ENCODE peak calls at places on chromosome 19, in eight cellular contexts. Z is CD8-positive, alpha-beta T cell; R is CD4-positive, alpha-beta T cell; B is left ventricle myocardium superior; H is gastroesophageal sphincter; N is activated CD8-positive, alpha-beta T cell treated with anti-CD3 and anti-CD28 coated beads, Interleukin-2, amount 10 ng/mL, durations not matched to agents 7 days and 5 days; P is Right ventricle myocardium superior; T is heart right ventricle. I is an unnamed sample.

GRCh38 chr19:54002495-54003315 is 11.3 kb downstream of the CACNG6 start:
- ATAC-seq in Z (no peak), R (no peak), B (no peak), H (no peak), N (no peak), P (no peak), T (no peak), I (no peak)

GRCh38 chr19:38869836-38870607 is 8.1 kb downstream of the RINL start:
- ATAC-seq in Z (peak; percentile 88), R (peak; percentile 93), B (peak; percentile 97), H (peak; percentile 97), N (peak; percentile 94), P (peak; percentile 96), T (peak; percentile 89), I (peak; percentile 93)

GRCh38 chr19:44912854-44913253 is 1.6 kb upstream of the APOC1 start:
- ATAC-seq in Z (no peak), R (no peak), B (peak; percentile 18), H (peak; percentile 34), N (no peak), P (no peak), T (no peak), I (no peak)

GRCh38 chr19:10069046-10069445 is 17.1 kb upstream of the SHFL start:
- ATAC-seq in Z (no peak), R (no peak), B (no peak), H (no peak), N (no peak), P (no peak), T (no peak), I (no peak)

GRCh38 chr19:39582442-39582841 is 19.9 kb upstream of the LGALS13 start:
- ATAC-seq in Z (no peak), R (no peak), B (no peak), H (no peak), N (no peak), P (no peak), T (no peak), I (peak; percentile 56)

GRCh38 chr19:21688464-21688863 is 78.9 kb downstream of the ZNF100 start:
- ATAC-seq in Z (no peak), R (no peak), B (no peak), H (no peak), N (no peak), P (no peak), T (no peak), I (no peak)

GRCh38 chr19:14059652-14060155 is 2.2 kb downstream of the PALM3 start:
- ATAC-seq in Z (no peak), R (no peak), B (no peak), H (no peak), N (no peak), P (no peak), T (no peak), I (no peak)

GRCh38 chr19:9847087-9847671 is 12.1 kb downstream of the PIN1 start:
- ATAC-seq in Z (peak; percentile 85), R (peak; percentile 65), B (peak; percentile 61), H (peak; percentile 81), N (peak; percentile 67), P (peak; percentile 27), T (no peak), I (no peak)

GRCh38 chr19:28039677-28040381 is 1173.1 kb downstream of the UQCRFS1 start:
- ATAC-seq in Z (no peak), R (no peak), B (no peak), H (no peak), N (no peak), P (no peak), T (no peak), I (no peak)

GRCh38 chr19:17260842-17261325 is 3.7 kb downstream of the USHBP1 start:
- ATAC-seq in Z (peak; percentile 100), R (peak; percentile 100), B (peak; percentile 88), H (peak; percentile 90), N (peak; percentile 100), P (peak; percentile 91), T (peak; percentile 67), I (peak; percentile 97)

GRCh38 chr19:41734585-41734984 is 20.7 kb upstream of the CEACAM6 start:
- ATAC-seq in Z (no peak), R (no peak), B (no peak), H (no peak), N (no peak), P (peak; percentile 10), T (no peak), I (no peak)

GRCh38 chr19:7986321-7987083 is 18.9 kb downstream of the ELAVL1 start:
- ATAC-seq in Z (no peak), R (no peak), B (no peak), H (no peak), N (no peak), P (no peak), T (no peak), I (no peak)

GRCh38 chr19:47351545-47351944 is 2.4 kb downstream of the DHX34 start:
- ATAC-seq in Z (no peak), R (no peak), B (no peak), H (no peak), N (no peak), P (no peak), T (no peak), I (no peak)

GRCh38 chr19:30564551-30565011 is 192.4 kb downstream of the ZNF536 start:
- ATAC-seq in Z (no peak), R (no peak), B (no peak), H (no peak), N (no peak), P (no peak), T (no peak), I (no peak)

GRCh38 chr19:54063350-54064078 is at the start of gene VSTM1:
- ATAC-seq in Z (no peak), R (no peak), B (no peak), H (no peak), N (no peak), P (no peak), T (no peak), I (no peak)

GRCh38 chr19:38060346-38060745 is 153.3 kb downstream of the SIPA1L3 start:
- ATAC-seq in Z (no peak), R (no peak), B (no peak), H (no peak), N (no peak), P (no peak), T (no peak), I (no peak)

GRCh38 chr19:52963229-52963760 is 614 bp upstream of the ZNF816 start:
- ATAC-seq in Z (peak; percentile 2), R (peak; percentile 10), B (peak; percentile 53), H (peak; percentile 37), N (peak; percentile 13), P (peak; percentile 54), T (peak; percentile 39), I (peak; percentile 17)

GRCh38 chr19:1076951-1077350 is 10.0 kb downstream of the ARHGAP45 start:
- ATAC-seq in Z (peak; percentile 63), R (peak; percentile 65), B (peak; percentile 38), H (no peak), N (peak; percentile 83), P (peak; percentile 43), T (no peak), I (peak; percentile 94)

GRCh38 chr19:12694641-12695040 is 1.8 kb downstream of the FBXW9 start:
- ATAC-seq in Z (no peak), R (no peak), B (no peak), H (no peak), N (no peak), P (no peak), T (no peak), I (no peak)

GRCh38 chr19:35109395-35110112 is 6.1 kb upstream of the FXYD3 start:
- ATAC-seq in Z (no peak), R (no peak), B (no peak), H (no peak), N (no peak), P (no peak), T (no peak), I (no peak)

GRCh38 chr19:46785054-46785979 is 3.1 kb downstream of the SLC1A5 start:
- ATAC-seq in Z (no peak), R (no peak), B (no peak), H (no peak), N (no peak), P (no peak), T (no peak), I (no peak)

GRCh38 chr19:29583196-29584006 is 22.7 kb upstream of the POP4 start:
- ATAC-seq in Z (no peak), R (no peak), B (no peak), H (no peak), N (no peak), P (no peak), T (no peak), I (no peak)

I was measured in stimulated activated memory B cell treated with anti-CD40 and anti-IgM and Interleukin-4, amounts not matched to agents 10 μg/mL and 1 μg/mL and 100 μg/mL, for 72 hours.